ENCODE peak calls at places on chromosomes 1 and 21, in eight cellular contexts. One of them, this sample, is unnamed.

GRCh38 chr21:21396424-21396823 is 398.2 kb downstream of the NCAM2 start:
- DNase-seq in GM23338: no peak
- DNase-seq in astrocyte of the cerebellum: no peak
- DNase-seq in thoracic aorta: no peak
- DNase-seq in MG63: no peak
- DNase-seq in HFF-Myc: no peak
- DNase-seq in AG04449: no peak
- DNase-seq in NT2/D1: no peak
- DNase-seq in this sample: no peak

GRCh38 chr1:207822124-207822601 is 70.3 kb downstream of the CD46 start:
- DNase-seq in NT2/D1: no peak
- DNase-seq in AG04449: no peak
- DNase-seq in GM23338: no peak
- DNase-seq in MG63: no peak
- DNase-seq in thoracic aorta: no peak
- DNase-seq in HFF-Myc: no peak
- DNase-seq in astrocyte of the cerebellum: no peak
- DNase-seq in this sample: no peak

GRCh38 chr1:30014031-30014430 is 709.4 kb downstream of the MATN1 start:
- DNase-seq in NT2/D1: no peak
- DNase-seq in thoracic aorta: no peak
- DNase-seq in GM23338: no peak
- DNase-seq in astrocyte of the cerebellum: no peak
- DNase-seq in AG04449: no peak
- DNase-seq in HFF-Myc: no peak
- DNase-seq in MG63: no peak
- DNase-seq in this sample: no peak

GRCh38 chr1:164823486-164824279 is 264.7 kb downstream of the PBX1 start:
- DNase-seq in thoracic aorta: no peak
- DNase-seq in NT2/D1: no peak
- DNase-seq in AG04449: no peak
- DNase-seq in GM23338: no peak
- DNase-seq in HFF-Myc: peak; percentile 32
- DNase-seq in MG63: no peak
- DNase-seq in astrocyte of the cerebellum: peak; percentile 77
- DNase-seq in this sample: no peak

GRCh38 chr1:64543831-64544230 is 73.9 kb downstream of the CACHD1 start:
- DNase-seq in thoracic aorta: no peak
- DNase-seq in AG04449: no peak
- DNase-seq in astrocyte of the cerebellum: no peak
- DNase-seq in GM23338: no peak
- DNase-seq in MG63: no peak
- DNase-seq in HFF-Myc: no peak
- DNase-seq in NT2/D1: no peak
- DNase-seq in this sample: no peak

GRCh38 chr1:90371106-90371813 is 345.8 kb downstream of the BARHL2 start:
- DNase-seq in AG04449: no peak
- DNase-seq in MG63: no peak
- DNase-seq in thoracic aorta: no peak
- DNase-seq in HFF-Myc: no peak
- DNase-seq in astrocyte of the cerebellum: peak; percentile 75
- DNase-seq in NT2/D1: no peak
- DNase-seq in GM23338: no peak
- DNase-seq in this sample: no peak

GRCh38 chr1:12121212-12122000 is 45.4 kb upstream of the TNFRSF1B start:
- DNase-seq in MG63: peak; percentile 26
- DNase-seq in AG04449: peak; percentile 53
- DNase-seq in thoracic aorta: no peak
- DNase-seq in NT2/D1: no peak
- DNase-seq in HFF-Myc: no peak
- DNase-seq in astrocyte of the cerebellum: peak; percentile 19
- DNase-seq in GM23338: no peak
- DNase-seq in this sample: no peak

GRCh38 chr21:39071623-39072214 is 111.5 kb downstream of the PSMG1 start:
- DNase-seq in NT2/D1: no peak
- DNase-seq in thoracic aorta: no peak
- DNase-seq in GM23338: no peak
- DNase-seq in MG63: no peak
- DNase-seq in astrocyte of the cerebellum: no peak
- DNase-seq in AG04449: peak; percentile 56
- DNase-seq in HFF-Myc: no peak
- DNase-seq in this sample: no peak

GRCh38 chr21:21003701-21004100 is 5.5 kb downstream of the NCAM2 start:
- DNase-seq in GM23338: peak; percentile 90
- DNase-seq in AG04449: no peak
- DNase-seq in astrocyte of the cerebellum: no peak
- DNase-seq in MG63: no peak
- DNase-seq in HFF-Myc: peak; percentile 12
- DNase-seq in NT2/D1: no peak
- DNase-seq in thoracic aorta: no peak
- DNase-seq in this sample: no peak

GRCh38 chr1:67978988-67979516 is 71.4 kb downstream of the DIRAS3 start:
- DNase-seq in GM23338: no peak
- DNase-seq in HFF-Myc: no peak
- DNase-seq in NT2/D1: no peak
- DNase-seq in thoracic aorta: no peak
- DNase-seq in AG04449: peak; percentile 40
- DNase-seq in MG63: no peak
- DNase-seq in astrocyte of the cerebellum: peak; percentile 77
- DNase-seq in this sample: peak; percentile 45

GRCh38 chr1:33762099-33762830 is 101.6 kb upstream of the HMGB4 start:
- DNase-seq in astrocyte of the cerebellum: peak; percentile 92
- DNase-seq in AG04449: peak; percentile 50
- DNase-seq in thoracic aorta: no peak
- DNase-seq in GM23338: no peak
- DNase-seq in HFF-Myc: no peak
- DNase-seq in MG63: peak; percentile 83
- DNase-seq in NT2/D1: no peak
- DNase-seq in this sample: no peak

GRCh38 chr1:104136621-104137020 is 386.9 kb downstream of the AMY1C start:
- DNase-seq in GM23338: no peak
- DNase-seq in astrocyte of the cerebellum: no peak
- DNase-seq in NT2/D1: no peak
- DNase-seq in HFF-Myc: no peak
- DNase-seq in AG04449: no peak
- DNase-seq in MG63: no peak
- DNase-seq in thoracic aorta: no peak
- DNase-seq in this sample: no peak

DNA sequence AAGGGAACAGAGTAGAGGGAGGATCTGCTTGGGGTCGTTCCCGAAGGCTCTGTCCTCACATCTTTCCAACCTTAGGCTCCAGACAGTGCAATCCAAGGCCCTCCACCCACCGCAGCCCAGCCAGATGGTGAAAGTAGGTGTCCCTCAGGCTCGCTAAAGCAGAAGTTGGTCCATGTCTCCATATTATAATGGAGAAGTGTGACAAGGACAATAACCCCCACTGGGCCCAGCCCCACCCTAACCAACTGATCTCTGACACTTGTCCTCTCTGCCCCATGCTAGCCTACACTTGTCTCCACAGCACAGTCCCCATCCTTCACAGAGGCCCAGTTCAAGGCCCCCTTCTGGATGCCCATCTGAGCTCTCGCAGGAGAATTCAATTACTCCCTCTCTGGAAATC is 48.7 kb downstream of the DMAP1 start:
- DNase-seq in AG04449: no peak
- DNase-seq in HFF-Myc: no peak
- DNase-seq in astrocyte of the cerebellum: no peak
- DNase-seq in GM23338: no peak
- DNase-seq in thoracic aorta: no peak
- DNase-seq in MG63: no peak
- DNase-seq in NT2/D1: no peak
- DNase-seq in this sample: no peak
- H3K4me3 ChIP-seq in AG04449: no peak overlapping the region
- H3K4me3 ChIP-seq in HFF-Myc: no peak overlapping the region
- H3K4me3 ChIP-seq in astrocyte of the cerebellum: no peak overlapping the region
- H3K4me3 ChIP-seq in GM23338: no peak overlapping the region
- H3K4me3 ChIP-seq in thoracic aorta: no peak overlapping the region
- H3K4me3 ChIP-seq in MG63: no peak overlapping the region
- H3K4me3 ChIP-seq in NT2/D1: no peak overlapping the region
- H3K4me3 ChIP-seq in this sample: no peak overlapping the region

GRCh38 chr1:197933647-197934046 is 16.5 kb downstream of the LHX9 start:
- DNase-seq in MG63: no peak
- DNase-seq in GM23338: no peak
- DNase-seq in AG04449: no peak
- DNase-seq in astrocyte of the cerebellum: no peak
- DNase-seq in thoracic aorta: no peak
- DNase-seq in HFF-Myc: no peak
- DNase-seq in NT2/D1: no peak
- DNase-seq in this sample: no peak

GRCh38 chr1:197933016-197933415 is 15.8 kb downstream of the LHX9 start:
- DNase-seq in astrocyte of the cerebellum: no peak
- DNase-seq in AG04449: no peak
- DNase-seq in HFF-Myc: no peak
- DNase-seq in GM23338: no peak
- DNase-seq in thoracic aorta: no peak
- DNase-seq in NT2/D1: no peak
- DNase-seq in MG63: no peak
- DNase-seq in this sample: no peak

GRCh38 chr1:197924516-197925123 is 7.4 kb downstream of the LHX9 start:
- DNase-seq in GM23338: peak; percentile 82
- DNase-seq in astrocyte of the cerebellum: peak; percentile 44
- DNase-seq in MG63: peak; percentile 52
- DNase-seq in AG04449: no peak
- DNase-seq in thoracic aorta: no peak
- DNase-seq in NT2/D1: no peak
- DNase-seq in HFF-Myc: peak; percentile 15
- DNase-seq in this sample: no peak

GRCh38 chr1:197927908-197928665 is 10.9 kb downstream of the LHX9 start:
- DNase-seq in thoracic aorta: no peak
- DNase-seq in GM23338: no peak
- DNase-seq in astrocyte of the cerebellum: no peak
- DNase-seq in MG63: no peak
- DNase-seq in HFF-Myc: no peak
- DNase-seq in NT2/D1: no peak
- DNase-seq in AG04449: no peak
- DNase-seq in this sample: no peak

GRCh38 chr1:197928849-197929336 is 11.7 kb downstream of the LHX9 start:
- DNase-seq in MG63: no peak
- DNase-seq in AG04449: no peak
- DNase-seq in HFF-Myc: no peak
- DNase-seq in GM23338: peak; percentile 61
- DNase-seq in NT2/D1: no peak
- DNase-seq in thoracic aorta: no peak
- DNase-seq in astrocyte of the cerebellum: no peak
- DNase-seq in this sample: no peak
- H3K4me3 ChIP-seq in MG63: no peak overlapping the region
- H3K4me3 ChIP-seq in AG04449: peak overlapping the region; percentile 29
- H3K4me3 ChIP-seq in HFF-Myc: no peak overlapping the region
- H3K4me3 ChIP-seq in GM23338: peak overlapping the region; percentile 46
- H3K4me3 ChIP-seq in NT2/D1: no peak overlapping the region
- H3K4me3 ChIP-seq in thoracic aorta: no peak overlapping the region
- H3K4me3 ChIP-seq in astrocyte of the cerebellum: peak overlapping the region; percentile 24
- H3K4me3 ChIP-seq in this sample: peak overlapping the region; percentile 37

GRCh38 chr1:6599141-6599975 is 3.3 kb downstream of the KLHL21 start:
- DNase-seq in AG04449: no peak
- DNase-seq in thoracic aorta: no peak
- DNase-seq in GM23338: no peak
- DNase-seq in HFF-Myc: no peak
- DNase-seq in astrocyte of the cerebellum: no peak
- DNase-seq in MG63: no peak
- DNase-seq in NT2/D1: no peak
- DNase-seq in this sample: no peak

GRCh38 chr1:6596886-6597776 is 5.5 kb downstream of the KLHL21 start:
- DNase-seq in thoracic aorta: no peak
- DNase-seq in NT2/D1: no peak
- DNase-seq in GM23338: no peak
- DNase-seq in astrocyte of the cerebellum: no peak
- DNase-seq in HFF-Myc: no peak
- DNase-seq in AG04449: no peak
- DNase-seq in MG63: no peak
- DNase-seq in this sample: no peak

GRCh38 chr1:6594977-6595740 is 7.5 kb downstream of the KLHL21 start:
- DNase-seq in thoracic aorta: no peak
- DNase-seq in AG04449: no peak
- DNase-seq in astrocyte of the cerebellum: no peak
- DNase-seq in NT2/D1: no peak
- DNase-seq in HFF-Myc: no peak
- DNase-seq in MG63: no peak
- DNase-seq in GM23338: no peak
- DNase-seq in this sample: no peak

GRCh38 chr1:6596351-6596750 is 6.3 kb downstream of the KLHL21 start:
- DNase-seq in thoracic aorta: no peak
- DNase-seq in AG04449: no peak
- DNase-seq in MG63: no peak
- DNase-seq in astrocyte of the cerebellum: no peak
- DNase-seq in NT2/D1: no peak
- DNase-seq in HFF-Myc: no peak
- DNase-seq in GM23338: no peak
- DNase-seq in this sample: no peak

GRCh38 chr1:6597777-6598131 is 4.9 kb downstream of the KLHL21 start:
- DNase-seq in NT2/D1: no peak
- DNase-seq in GM23338: no peak
- DNase-seq in astrocyte of the cerebellum: no peak
- DNase-seq in AG04449: no peak
- DNase-seq in MG63: no peak
- DNase-seq in thoracic aorta: no peak
- DNase-seq in HFF-Myc: no peak
- DNase-seq in this sample: no peak
- H3K4me3 ChIP-seq in NT2/D1: no peak overlapping the region
- H3K4me3 ChIP-seq in GM23338: no peak overlapping the region
- H3K4me3 ChIP-seq in astrocyte of the cerebellum: no peak overlapping the region
- H3K4me3 ChIP-seq in AG04449: no peak overlapping the region
- H3K4me3 ChIP-seq in MG63: no peak overlapping the region
- H3K4me3 ChIP-seq in thoracic aorta: peak overlapping the region; percentile 93
- H3K4me3 ChIP-seq in HFF-Myc: no peak overlapping the region
- H3K4me3 ChIP-seq in this sample: no peak overlapping the region

GRCh38 chr1:226187380-226187779 is 839 bp upstream of the ACBD3 start:
- DNase-seq in AG04449: no peak
- DNase-seq in GM23338: no peak
- DNase-seq in astrocyte of the cerebellum: no peak
- DNase-seq in thoracic aorta: no peak
- DNase-seq in NT2/D1: no peak
- DNase-seq in HFF-Myc: no peak
- DNase-seq in MG63: no peak
- DNase-seq in this sample: no peak
- H3K4me3 ChIP-seq in AG04449: no peak overlapping the region
- H3K4me3 ChIP-seq in GM23338: peak overlapping the region; percentile 97
- H3K4me3 ChIP-seq in astrocyte of the cerebellum: peak overlapping the region; percentile 98
- H3K4me3 ChIP-seq in thoracic aorta: peak overlapping the region; percentile 98
- H3K4me3 ChIP-seq in NT2/D1: peak overlapping the region; percentile 95
- H3K4me3 ChIP-seq in HFF-Myc: peak overlapping the region; percentile 69
- H3K4me3 ChIP-seq in MG63: peak overlapping the region; percentile 97
- H3K4me3 ChIP-seq in this sample: peak overlapping the region; percentile 97

DNA sequence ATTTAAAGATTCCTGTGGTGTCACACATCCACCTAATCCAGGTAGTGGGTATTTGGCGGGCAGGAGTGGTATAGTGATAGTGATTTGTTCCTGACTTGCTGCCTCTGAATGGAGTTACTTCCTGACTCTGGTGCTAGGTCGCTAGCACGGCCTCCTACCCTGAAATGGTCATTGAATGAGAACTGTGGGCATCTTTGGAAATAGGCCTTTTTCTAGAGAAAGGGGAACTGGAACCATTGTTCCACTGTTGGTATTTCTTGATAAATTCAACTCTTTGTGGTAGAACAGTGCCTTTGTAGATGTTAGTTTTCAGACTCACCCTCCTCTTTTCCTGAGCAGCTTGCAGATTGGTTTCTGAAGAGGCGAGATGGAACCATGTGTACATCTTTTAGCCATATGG is 1.5 kb downstream of the QSOX1 start:
- DNase-seq in GM23338: no peak
- DNase-seq in AG04449: no peak
- DNase-seq in NT2/D1: no peak
- DNase-seq in astrocyte of the cerebellum: no peak
- DNase-seq in thoracic aorta: no peak
- DNase-seq in HFF-Myc: no peak
- DNase-seq in MG63: no peak
- DNase-seq in this sample: no peak
- H3K4me3 ChIP-seq in GM23338: peak overlapping the region; percentile 97
- H3K4me3 ChIP-seq in AG04449: peak overlapping the region; percentile 89
- H3K4me3 ChIP-seq in NT2/D1: no peak overlapping the region
- H3K4me3 ChIP-seq in astrocyte of the cerebellum: no peak overlapping the region
- H3K4me3 ChIP-seq in thoracic aorta: peak overlapping the region; percentile 83
- H3K4me3 ChIP-seq in HFF-Myc: peak overlapping the region; percentile 84
- H3K4me3 ChIP-seq in MG63: peak overlapping the region; percentile 82
- H3K4me3 ChIP-seq in this sample: peak overlapping the region; percentile 82